ENCODE peak calls at places on chromosome 1, in ten cellular contexts. One of them, this sample, is unnamed.
A peak's percentile ranks its signal among the peaks of the same experiment; 100 is the strongest.

GRCh38 chr1:21703318-21703963 is 34.3 kb upstream of the RAP1GAP start:
- DNase-seq in head of caudate nucleus: no peak
- DNase-seq in mucosa of descending colon: no peak
- DNase-seq in NCI-H1105 treated with DMSO at 0.1 percent for 48 hours: peak; percentile 34
- DNase-seq in MCF 10A: peak; percentile 50
- DNase-seq in HFFc6: peak; percentile 90
- DNase-seq in amniotic epithelial cell: peak; percentile 70
- DNase-seq in Daoy: peak; percentile 45
- DNase-seq in HAP-1: peak; percentile 70
- DNase-seq in endodermal cell: no peak
- DNase-seq in this sample: peak; percentile 43

GRCh38 chr1:53949023-53949611 is 3.0 kb downstream of the LRRC42 start:
- DNase-seq in mucosa of descending colon: no peak
- DNase-seq in Daoy: peak; percentile 41
- DNase-seq in amniotic epithelial cell: peak; percentile 51
- DNase-seq in head of caudate nucleus: no peak
- DNase-seq in HFFc6: no peak
- DNase-seq in NCI-H1105 treated with DMSO at 0.1 percent for 48 hours: peak; percentile 68
- DNase-seq in HAP-1: no peak
- DNase-seq in endodermal cell: peak; percentile 79
- DNase-seq in MCF 10A: peak; percentile 58
- DNase-seq in this sample: peak; percentile 52

GRCh38 chr1:234141006-234141405 is 232.2 kb upstream of the COA6 start:
- DNase-seq in NCI-H1105 treated with DMSO at 0.1 percent for 48 hours: no peak
- DNase-seq in HAP-1: no peak
- DNase-seq in amniotic epithelial cell: no peak
- DNase-seq in MCF 10A: no peak
- DNase-seq in head of caudate nucleus: no peak
- DNase-seq in mucosa of descending colon: no peak
- DNase-seq in endodermal cell: no peak
- DNase-seq in Daoy: no peak
- DNase-seq in HFFc6: no peak
- DNase-seq in this sample: no peak

GRCh38 chr1:16143566-16144324 is 12.1 kb downstream of the EPHA2 start:
- DNase-seq in mucosa of descending colon: peak; percentile 79
- DNase-seq in NCI-H1105 treated with DMSO at 0.1 percent for 48 hours: no peak
- DNase-seq in MCF 10A: peak; percentile 64
- DNase-seq in Daoy: peak; percentile 92
- DNase-seq in endodermal cell: peak; percentile 70
- DNase-seq in HFFc6: peak; percentile 74
- DNase-seq in amniotic epithelial cell: no peak
- DNase-seq in HAP-1: no peak
- DNase-seq in head of caudate nucleus: no peak
- DNase-seq in this sample: no peak

GRCh38 chr1:240803151-240803550 is 191.2 kb upstream of the GREM2 start:
- DNase-seq in mucosa of descending colon: no peak
- DNase-seq in HAP-1: no peak
- DNase-seq in MCF 10A: peak; percentile 96
- DNase-seq in Daoy: peak; percentile 79
- DNase-seq in head of caudate nucleus: no peak
- DNase-seq in endodermal cell: no peak
- DNase-seq in amniotic epithelial cell: peak; percentile 51
- DNase-seq in HFFc6: peak; percentile 71
- DNase-seq in NCI-H1105 treated with DMSO at 0.1 percent for 48 hours: peak; percentile 2
- DNase-seq in this sample: no peak

GRCh38 chr1:243748706-243749283 is 101.2 kb downstream of the AKT3 start:
- DNase-seq in MCF 10A: peak; percentile 87
- DNase-seq in head of caudate nucleus: no peak
- DNase-seq in NCI-H1105 treated with DMSO at 0.1 percent for 48 hours: peak; percentile 74
- DNase-seq in amniotic epithelial cell: peak; percentile 85
- DNase-seq in HFFc6: peak; percentile 76
- DNase-seq in Daoy: peak; percentile 64
- DNase-seq in mucosa of descending colon: no peak
- DNase-seq in endodermal cell: no peak
- DNase-seq in HAP-1: peak; percentile 87
- DNase-seq in this sample: peak; percentile 78

GRCh38 chr1:198794498-198794897 is 155.7 kb downstream of the PTPRC start:
- DNase-seq in NCI-H1105 treated with DMSO at 0.1 percent for 48 hours: no peak
- DNase-seq in MCF 10A: peak; percentile 52
- DNase-seq in Daoy: no peak
- DNase-seq in endodermal cell: no peak
- DNase-seq in amniotic epithelial cell: peak; percentile 83
- DNase-seq in mucosa of descending colon: no peak
- DNase-seq in head of caudate nucleus: no peak
- DNase-seq in HFFc6: peak; percentile 42
- DNase-seq in HAP-1: no peak
- DNase-seq in this sample: no peak

GRCh38 chr1:204742676-204743075 is 57.1 kb upstream of the LRRN2 start:
- DNase-seq in NCI-H1105 treated with DMSO at 0.1 percent for 48 hours: no peak
- DNase-seq in amniotic epithelial cell: no peak
- DNase-seq in Daoy: no peak
- DNase-seq in HFFc6: no peak
- DNase-seq in head of caudate nucleus: no peak
- DNase-seq in mucosa of descending colon: no peak
- DNase-seq in MCF 10A: no peak
- DNase-seq in HAP-1: no peak
- DNase-seq in endodermal cell: no peak
- DNase-seq in this sample: no peak

GRCh38 chr1:14570514-14570913 is 28.0 kb upstream of the KAZN start:
- DNase-seq in endodermal cell: no peak
- DNase-seq in MCF 10A: peak; percentile 10
- DNase-seq in head of caudate nucleus: no peak
- DNase-seq in HFFc6: no peak
- DNase-seq in amniotic epithelial cell: no peak
- DNase-seq in HAP-1: no peak
- DNase-seq in Daoy: no peak
- DNase-seq in mucosa of descending colon: no peak
- DNase-seq in NCI-H1105 treated with DMSO at 0.1 percent for 48 hours: no peak
- DNase-seq in this sample: no peak

GRCh38 chr1:85330206-85330605 is 53.8 kb upstream of the BCL10 start:
- DNase-seq in endodermal cell: no peak
- DNase-seq in HAP-1: no peak
- DNase-seq in amniotic epithelial cell: peak; percentile 88
- DNase-seq in HFFc6: peak; percentile 79
- DNase-seq in head of caudate nucleus: no peak
- DNase-seq in mucosa of descending colon: no peak
- DNase-seq in NCI-H1105 treated with DMSO at 0.1 percent for 48 hours: no peak
- DNase-seq in MCF 10A: peak; percentile 64
- DNase-seq in Daoy: peak; percentile 98
- DNase-seq in this sample: no peak

GRCh38 chr1:25554886-25555752 is 11.7 kb downstream of the LDLRAP1 start:
- DNase-seq in mucosa of descending colon: no peak
- DNase-seq in head of caudate nucleus: no peak
- DNase-seq in endodermal cell: no peak
- DNase-seq in amniotic epithelial cell: no peak
- DNase-seq in NCI-H1105 treated with DMSO at 0.1 percent for 48 hours: no peak
- DNase-seq in HAP-1: no peak
- DNase-seq in MCF 10A: no peak
- DNase-seq in Daoy: no peak
- DNase-seq in HFFc6: no peak
- DNase-seq in this sample: no peak

GRCh38 chr1:171794085-171794484 is 12.6 kb downstream of the METTL13 start:
- DNase-seq in HFFc6: peak; percentile 80
- DNase-seq in amniotic epithelial cell: peak; percentile 51
- DNase-seq in mucosa of descending colon: no peak
- DNase-seq in NCI-H1105 treated with DMSO at 0.1 percent for 48 hours: no peak
- DNase-seq in endodermal cell: no peak
- DNase-seq in head of caudate nucleus: no peak
- DNase-seq in MCF 10A: peak; percentile 78
- DNase-seq in HAP-1: no peak
- DNase-seq in Daoy: peak; percentile 93
- DNase-seq in this sample: no peak

This sample was measured in AML-193.